ENCODE peak calls at places on chromosomes 2 and 18, in ten cellular contexts. A is heart right ventricle; S is pulmonary artery endothelial cell; O is T47D; U is right lobe of liver; G is NT2/D1; E is PC-3; V is RCC 7860; X is GF-D8; K is activated naive CD4-positive, alpha-beta T cell treated with anti-CD3 and anti-CD28 coated beads, Interleukin-2, amount 10 ng/mL, durations not matched to agents 7 days and 5 days. M is an unnamed sample.

GRCh38 chr2:147886136-147886535 is 41.3 kb downstream of the ACVR2A start:
- DNase-seq in E (no peak), K (no peak), A (no peak), U (no peak), S (no peak), G (no peak), V (no peak), O (no peak), X (no peak), M (no peak)

GRCh38 chr2:45170976-45171514 is 161.8 kb upstream of the SIX2 start:
- DNase-seq in G (no peak), X (no peak), S (no peak), O (no peak), E (peak), A (no peak), K (no peak), V (no peak), U (no peak), M (peak)

GRCh38 chr18:63882333-63883141 is 5.0 kb upstream of the SERPINB2 start:
- DNase-seq in E (peak), S (peak), G (no peak), U (no peak), O (no peak), K (no peak), V (peak), A (no peak), X (no peak), M (no peak)

GRCh38 chr2:133844214-133844892 is 276.1 kb upstream of the NCKAP5 start:
- DNase-seq in A (peak), V (peak), O (peak), S (no peak), K (peak), G (peak), X (no peak), U (peak), E (peak), M (peak)

GRCh38 chr2:197137234-197137633 is 173.3 kb downstream of the ANKRD44 start:
- DNase-seq in G (no peak), X (no peak), V (peak), A (no peak), S (peak), O (no peak), U (no peak), K (no peak), E (peak), M (peak)

GRCh38 chr2:238106339-238106697 is 6.2 kb downstream of the ESPNL start:
- DNase-seq in G (no peak), A (no peak), U (no peak), S (no peak), E (no peak), X (no peak), O (no peak), K (peak), V (no peak), M (no peak)

GRCh38 chr2:98379311-98380202 is 33.3 kb downstream of the CNGA3 start:
- DNase-seq in E (no peak), G (no peak), X (no peak), O (no peak), K (no peak), V (no peak), S (no peak), U (no peak), A (no peak), M (no peak)

GRCh38 chr2:240567872-240568677 is at the start of gene RNPEPL1:
- DNase-seq in G (no peak), E (peak), X (peak), O (peak), K (peak), S (no peak), V (no peak), A (peak), U (peak), M (no peak)

GRCh38 chr2:240718896-240719490 is 27.3 kb downstream of the AQP12A start:
- DNase-seq in X (no peak), G (no peak), S (no peak), K (no peak), O (no peak), E (no peak), A (no peak), U (no peak), V (no peak), M (no peak)

GRCh38 chr2:88058226-88058625 is 2.6 kb upstream of the KRCC1 start:
- DNase-seq in K (no peak), E (no peak), S (no peak), G (no peak), X (no peak), V (no peak), O (no peak), A (no peak), U (no peak), M (no peak)

GRCh38 chr2:85180322-85181092 is 47.3 kb downstream of the TCF7L1 start:
- DNase-seq in E (no peak), K (no peak), U (no peak), O (no peak), G (no peak), X (no peak), S (peak), A (no peak), V (no peak), M (no peak)

GRCh38 chr2:239053801-239054503 is 206.1 kb downstream of the TWIST2 start:
- DNase-seq in G (no peak), K (no peak), V (no peak), S (no peak), A (no peak), E (no peak), O (no peak), U (no peak), X (no peak), M (no peak)

GRCh38 chr2:230697676-230698075 is 15.0 kb upstream of the CAB39 start:
- DNase-seq in X (no peak), O (no peak), U (no peak), V (no peak), A (no peak), G (no peak), K (no peak), S (no peak), E (no peak), M (no peak)

GRCh38 chr2:114684404-114684803 is 242.0 kb downstream of the DPP10 start:
- DNase-seq in S (no peak), O (no peak), A (no peak), K (no peak), X (no peak), U (no peak), E (no peak), V (no peak), G (peak), M (no peak)

GRCh38 chr18:50201476-50201875 is 6.5 kb upstream of the MYO5B start:
- DNase-seq in O (no peak), S (no peak), G (no peak), A (no peak), K (no peak), X (no peak), V (no peak), E (no peak), U (no peak), M (no peak)

GRCh38 chr2:48567671-48568070 is 37.7 kb downstream of the STON1 start:
- DNase-seq in A (no peak), K (no peak), G (no peak), U (no peak), X (no peak), V (no peak), S (no peak), O (no peak), E (no peak), M (no peak)

GRCh38 chr18:34493566-34494358 is 216.3 kb upstream of the DTNA start:
- DNase-seq in K (no peak), X (no peak), O (peak), E (peak), U (peak), A (peak), G (peak), S (no peak), V (no peak), M (peak)

GRCh38 chr18:74836296-74837139 is 238.8 kb downstream of the ZNF407 start:
- DNase-seq in G (no peak), A (peak), E (peak), V (peak), K (no peak), S (no peak), X (no peak), U (peak), O (peak), M (peak)

M was measured in Caki2.